ENCODE peak calls at places on chromosomes 1 and 21, in six cellular contexts. U, K, V, T, E and N are unnamed samples.

GRCh38 chr1:110475358-110476027 is 24.5 kb downstream of the PROK1 start:
- DNase-seq in T (no peak), V (no peak), U (no peak), E (peak), K (peak), N (no peak)

GRCh38 chr1:54542120-54542961 is 5.7 kb upstream of the ACOT11 start:
- DNase-seq in V (peak), T (peak), K (peak), U (peak), E (peak), N (peak)

GRCh38 chr1:60970081-60970509 is 112.3 kb upstream of the NFIA start:
- DNase-seq in V (no peak), T (no peak), E (no peak), U (peak), K (peak), N (no peak)

GRCh38 chr1:236058141-236058626 is 6.7 kb downstream of the NID1 start:
- DNase-seq in T (no peak), K (no peak), V (no peak), E (no peak), U (peak), N (no peak)

GRCh38 chr1:145858238-145858936 is 494 bp downstream of the PIAS3 start:
- DNase-seq in U (peak), T (peak), V (peak), K (peak), E (peak), N (peak)

GRCh38 chr1:179550753-179551682 is 24.7 kb downstream of the NPHS2 start:
- DNase-seq in E (no peak), U (no peak), K (peak), V (no peak), T (no peak), N (no peak)

GRCh38 chr1:49356594-49356993 is 579.9 kb upstream of the BEND5 start:
- DNase-seq in K (no peak), U (no peak), T (no peak), V (no peak), E (peak), N (no peak)

GRCh38 chr1:40004857-40005256 is 35.7 kb upstream of the CAP1 start:
- DNase-seq in T (no peak), V (no peak), U (no peak), K (peak), E (no peak), N (no peak)

GRCh38 chr1:191086910-191087309 is 609.2 kb upstream of the BRINP3 start:
- DNase-seq in E (no peak), V (no peak), K (no peak), T (no peak), U (no peak), N (no peak)

GRCh38 chr1:55544826-55545225 is 329.7 kb upstream of the USP24 start:
- DNase-seq in U (no peak), E (no peak), T (no peak), V (no peak), K (no peak), N (no peak)

GRCh38 chr1:156086256-156086662 is 4.0 kb upstream of the MEX3A start:
- DNase-seq in V (no peak), K (no peak), E (peak), T (peak), U (peak), N (no peak)

GRCh38 chr1:29519108-29519507 is 282.8 kb downstream of the PTPRU start:
- DNase-seq in V (no peak), T (no peak), E (no peak), K (no peak), U (no peak), N (no peak)

GRCh38 chr21:14923468-14923867 is 141.3 kb downstream of the NRIP1 start:
- DNase-seq in E (no peak), V (no peak), K (no peak), U (no peak), T (no peak), N (no peak)

GRCh38 chr21:43321111-43321510 is 105.8 kb downstream of the SIK1 start:
- DNase-seq in V (no peak), K (no peak), E (no peak), T (no peak), U (no peak), N (no peak)

GRCh38 chr1:229130028-229130668 is 140.8 kb upstream of the RAB4A start:
- DNase-seq in T (peak), U (no peak), K (no peak), V (no peak), E (no peak), N (no peak)

GRCh38 chr1:228148196-228148861 is 1.4 kb upstream of the GJC2 start:
- DNase-seq in T (no peak), K (no peak), E (no peak), U (no peak), V (peak), N (no peak)

DNA sequence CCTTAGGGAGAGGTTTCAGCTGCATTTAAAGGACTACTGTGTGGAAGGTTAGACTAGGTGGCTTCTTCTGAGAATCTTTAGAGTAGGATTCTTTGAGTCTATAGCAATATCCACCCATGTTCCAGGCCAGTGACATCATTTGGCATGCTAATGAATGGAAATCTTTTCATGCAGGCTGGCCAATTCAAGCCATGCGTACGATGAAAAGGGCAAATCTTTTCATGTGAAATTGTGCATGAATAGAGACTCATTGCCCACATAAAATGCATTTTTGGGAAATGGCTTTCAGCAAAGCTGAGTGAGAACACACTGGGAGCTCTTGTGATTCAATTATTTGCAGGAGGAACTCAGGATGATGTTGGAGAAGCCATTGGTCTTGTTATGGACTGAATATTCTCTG is 324.8 kb upstream of the DAB1 start:
- DNase-seq in K (no peak), E (no peak), U (no peak), V (no peak), T (no peak), N (no peak)
- TF ChIP-seq CTCF in K (no peak), E (no peak), U (no peak), V (no peak), T (no peak), N (no peak)

GRCh38 chr1:90724926-90725325 is 7.8 kb upstream of the BARHL2 start:
- DNase-seq in V (no peak), T (no peak), E (peak), K (no peak), U (peak), N (no peak)
- TF ChIP-seq CTCF in V (no peak), T (no peak), E (no peak), K (no peak), U (no peak), N (no peak)

DNA sequence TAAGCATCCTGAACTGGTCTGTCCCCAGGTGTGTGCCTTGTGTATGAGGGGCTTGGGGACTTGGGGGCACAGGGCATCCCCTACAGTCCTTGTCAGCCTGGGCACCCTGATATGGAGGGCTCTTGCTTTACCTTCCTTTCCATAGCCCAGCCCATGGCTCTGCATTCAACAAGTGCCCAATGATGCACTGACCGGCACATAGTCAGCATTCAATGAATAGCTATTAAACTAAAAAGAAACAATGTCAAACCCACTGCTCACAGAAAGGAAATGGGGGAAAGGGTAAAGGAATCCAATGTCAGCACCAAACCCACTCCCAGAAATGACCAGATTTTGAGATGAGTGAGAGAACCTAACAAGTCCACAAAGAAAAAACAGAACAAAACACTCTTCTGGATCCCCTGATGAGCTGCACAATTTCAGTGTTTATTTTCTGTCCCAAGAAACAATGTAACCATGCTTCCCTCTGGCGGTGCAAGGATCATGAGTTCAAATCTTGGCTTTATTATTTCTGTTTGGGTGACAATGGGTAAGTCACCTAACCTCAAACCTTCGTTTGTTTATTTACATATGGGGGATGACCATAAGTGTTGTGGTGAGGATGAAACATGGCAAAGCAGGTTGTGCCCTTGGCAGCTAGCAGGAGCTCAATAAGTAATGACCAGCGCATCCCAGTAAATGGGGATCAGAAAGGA is 22.0 kb downstream of the SYT6 start:
- DNase-seq in T (no peak), U (no peak), E (no peak), K (no peak), V (no peak), N (no peak)
- TF ChIP-seq CTCF in T (no peak), U (no peak), E (no peak), K (no peak), V (no peak), N (no peak)

DNA sequence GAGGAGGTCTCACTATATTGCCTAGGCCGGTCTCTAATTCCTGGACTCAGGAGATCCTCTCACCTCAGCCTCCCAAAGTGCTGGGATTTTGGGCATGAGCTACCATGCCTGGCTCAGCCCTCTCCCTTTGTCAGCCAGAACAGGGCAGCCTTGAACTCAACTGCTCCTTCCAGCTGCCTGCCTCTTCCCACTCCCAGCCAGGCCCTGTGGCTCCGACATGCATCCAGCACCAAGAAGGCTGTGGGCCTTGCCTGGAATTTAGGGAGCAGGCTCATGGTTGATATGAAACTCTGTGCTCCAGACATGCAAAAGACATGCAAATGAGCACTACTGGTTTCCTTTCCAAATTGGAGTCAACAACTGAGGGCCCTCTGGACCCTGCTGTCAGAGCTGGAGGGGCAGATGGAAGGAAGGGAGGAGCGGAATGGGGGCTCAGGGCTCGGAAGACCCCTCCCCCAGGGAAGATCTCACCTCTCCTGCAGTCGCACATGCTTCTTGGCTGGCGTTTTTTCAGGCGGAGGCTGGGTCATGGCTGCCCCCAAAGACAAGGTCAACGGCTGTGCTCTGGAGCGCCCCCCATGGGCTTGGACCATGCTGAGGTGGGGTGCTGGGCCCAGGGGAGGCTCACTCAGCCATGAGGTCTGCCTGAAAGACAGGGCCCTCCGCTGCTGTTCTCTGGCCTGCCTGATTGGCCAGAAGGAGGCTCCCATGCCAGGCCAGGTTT is 1.4 kb downstream of the PTPN7 start:
- DNase-seq in K (no peak), V (no peak), E (no peak), T (no peak), U (no peak), N (no peak)
- TF ChIP-seq CTCF in K (no peak), V (no peak), E (peak), T (no peak), U (no peak), N (no peak)

GRCh38 chr1:85464497-85465098 is 361 bp downstream of the DDAH1 start:
- DNase-seq in V (peak), T (peak), E (peak), U (peak), K (peak), N (peak)

GRCh38 chr1:85462931-85463665 is 1.9 kb downstream of the DDAH1 start:
- DNase-seq in K (no peak), E (no peak), V (no peak), U (no peak), T (peak), N (no peak)

GRCh38 chr1:85465099-85465790 is at the start of gene DDAH1:
- DNase-seq in U (peak), V (peak), K (peak), E (peak), T (peak), N (no peak)

GRCh38 chr1:85465791-85466134 is 804 bp upstream of the DDAH1 start:
- DNase-seq in E (no peak), V (no peak), K (no peak), U (no peak), T (no peak), N (no peak)

GRCh38 chr1:85463666-85464496 is 1.1 kb downstream of the DDAH1 start:
- DNase-seq in U (peak), E (no peak), K (no peak), V (no peak), T (peak), N (no peak)
- TF ChIP-seq CTCF in U (no peak), E (no peak), K (no peak), V (no peak), T (no peak), N (peak)

GRCh38 chr1:5597171-5597864 is 394.9 kb downstream of the NPHP4 start:
- DNase-seq in E (peak), V (no peak), K (peak), U (no peak), T (no peak), N (peak)

GRCh38 chr1:5596651-5597050 is 395.6 kb downstream of the NPHP4 start:
- DNase-seq in T (no peak), K (no peak), E (peak), V (no peak), U (no peak), N (no peak)

GRCh38 chr1:5598824-5599395 is 393.3 kb downstream of the NPHP4 start:
- DNase-seq in E (peak), K (no peak), U (no peak), V (no peak), T (no peak), N (no peak)

GRCh38 chr1:5599541-5599940 is 392.7 kb downstream of the NPHP4 start:
- DNase-seq in K (no peak), T (no peak), U (no peak), V (no peak), E (peak), N (no peak)

DNA sequence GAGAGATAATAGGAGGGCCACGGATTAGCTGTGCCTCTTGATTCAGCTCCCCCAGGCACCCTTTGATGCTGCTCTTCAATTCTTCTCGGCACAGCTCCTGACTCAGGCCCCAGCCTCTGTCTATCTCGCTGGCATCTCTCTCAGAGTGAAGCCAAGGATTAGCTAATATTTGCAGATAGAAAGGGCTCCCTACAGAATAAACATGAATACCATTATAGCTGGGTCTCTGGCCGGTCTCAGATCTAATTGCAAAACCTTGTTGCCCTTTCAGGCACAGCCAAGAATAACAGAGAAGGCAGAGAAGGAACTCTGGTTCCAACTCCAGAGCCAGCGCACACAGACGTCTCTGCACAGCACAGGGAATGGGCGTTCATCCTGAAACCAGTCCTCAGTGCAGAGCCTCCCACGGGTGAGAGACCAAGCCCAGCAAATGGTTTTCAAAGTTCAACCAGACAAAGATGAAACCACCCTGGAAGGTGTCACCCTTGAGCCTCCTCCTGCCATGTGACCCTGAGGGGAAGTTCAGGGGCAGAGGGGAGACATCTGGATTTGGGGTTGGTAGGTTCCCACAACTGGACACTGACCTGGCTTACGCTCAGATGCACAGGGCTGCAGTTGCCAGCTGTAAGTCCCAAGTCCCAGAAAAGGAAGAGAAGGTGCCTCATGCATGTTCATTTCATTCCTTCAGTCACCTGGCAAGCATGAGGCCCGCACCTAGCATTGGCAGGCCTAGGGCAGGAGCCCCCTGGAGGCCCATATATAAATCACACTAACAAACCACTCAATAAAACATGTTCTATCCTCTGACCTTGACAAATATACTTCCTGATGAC is 394.0 kb downstream of the NPHP4 start:
- DNase-seq in V (no peak), U (peak), T (peak), K (no peak), E (peak), N (peak)
- TF ChIP-seq CTCF in V (no peak), U (peak), T (no peak), K (no peak), E (peak), N (no peak)

DNA sequence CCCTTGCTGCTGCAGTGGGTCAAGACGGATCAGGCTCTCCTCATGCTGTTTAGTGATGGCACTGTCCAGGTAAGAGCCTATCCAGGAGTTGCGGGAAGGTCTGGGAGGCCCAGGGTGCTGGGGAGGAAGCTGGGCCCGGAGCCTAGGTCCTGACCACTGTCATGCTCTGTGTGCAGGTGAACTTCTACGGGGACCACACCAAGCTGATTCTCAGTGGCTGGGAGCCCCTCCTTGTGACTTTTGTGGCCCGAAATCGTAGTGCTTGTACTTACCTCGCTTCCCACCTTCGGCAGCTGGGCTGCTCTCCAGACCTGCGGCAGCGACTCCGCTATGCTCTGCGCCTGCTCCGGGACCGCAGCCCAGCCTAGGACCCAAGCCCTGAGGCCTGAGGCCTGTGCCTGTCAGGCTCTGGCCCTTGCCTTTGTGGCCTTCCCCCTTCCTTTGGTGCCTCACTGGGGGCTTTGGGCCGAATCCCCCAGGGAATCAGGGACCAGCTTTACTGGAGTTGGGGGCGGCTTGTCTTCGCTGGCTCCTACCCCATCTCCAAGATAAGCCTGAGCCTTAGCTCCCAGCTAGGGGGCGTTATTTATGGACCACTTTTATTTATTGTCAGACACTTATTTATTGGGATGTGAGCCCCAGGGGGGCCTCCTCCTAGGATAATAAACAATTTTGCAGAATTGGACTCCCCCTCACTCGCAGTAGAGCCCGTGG is 1.7 kb downstream of the DYNLT4 start:
- DNase-seq in U (no peak), T (no peak), E (peak), V (no peak), K (no peak), N (peak)
- TF ChIP-seq CTCF in U (no peak), T (no peak), E (peak), V (no peak), K (no peak), N (no peak)

DNA sequence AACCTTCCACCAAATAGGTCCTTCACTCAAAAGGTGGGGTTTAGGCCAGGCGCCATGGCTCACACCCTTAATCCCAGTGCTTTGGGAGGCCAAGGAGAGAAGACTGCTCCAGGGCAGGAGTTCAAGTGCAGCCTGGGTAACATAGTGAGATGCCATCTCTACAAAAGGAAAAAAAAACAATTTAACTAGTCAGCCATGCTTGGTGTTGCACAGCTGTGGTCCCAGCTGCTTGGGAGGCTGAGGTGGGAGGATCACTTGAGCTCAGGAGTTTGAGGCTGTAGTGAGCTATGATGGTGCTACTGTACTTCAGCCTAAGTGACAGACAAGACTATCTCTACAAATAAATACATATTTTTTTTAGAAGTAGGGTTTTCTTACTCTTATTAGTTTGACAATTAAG is 617.5 kb downstream of the KIF26B start:
- DNase-seq in T (no peak), K (no peak), V (no peak), E (no peak), U (no peak), N (no peak)
- TF ChIP-seq CTCF in T (no peak), K (no peak), V (no peak), E (no peak), U (no peak), N (no peak)